ENCODE peak calls at places on chromosome 16, in six cellular contexts. R is GM10248; X is astrocyte of the spinal cord; B is mesothelial cell of epicardium; Q is stomach; P is activated CD8-positive, alpha-beta T cell treated with anti-CD3 and anti-CD28 coated beads for 36 hours. M is an unnamed sample.

GRCh38 chr16:58264961-58265479 is 29.8 kb downstream of the PRSS54 start:
- DNase-seq in R (no peak), X (peak), B (no peak), Q (no peak), P (peak), M (peak)

GRCh38 chr16:24841291-24841690 is 4.5 kb upstream of the SLC5A11 start:
- DNase-seq in R (no peak), X (no peak), B (no peak), Q (no peak), P (no peak), M (no peak)

GRCh38 chr16:14509055-14509454 is 121.0 kb downstream of the PARN start:
- DNase-seq in R (no peak), X (peak), B (no peak), Q (no peak), P (no peak), M (no peak)

GRCh38 chr16:89009343-89010209 is 32.6 kb upstream of the CBFA2T3 start:
- DNase-seq in R (peak), X (no peak), B (no peak), Q (no peak), P (peak), M (no peak)

GRCh38 chr16:89193576-89194293 is 6.6 kb downstream of the SLC22A31 start:
- DNase-seq in R (no peak), X (no peak), B (no peak), Q (no peak), P (no peak), M (no peak)

GRCh38 chr16:48053346-48053745 is 102.4 kb downstream of the ABCC12 start:
- DNase-seq in R (no peak), X (peak), B (no peak), Q (no peak), P (no peak), M (no peak)

GRCh38 chr16:23334950-23335349 is 32.8 kb downstream of the SCNN1B start:
- DNase-seq in R (no peak), X (no peak), B (no peak), Q (no peak), P (no peak), M (no peak)

GRCh38 chr16:82585675-82586074 is 41.1 kb upstream of the CDH13 start:
- DNase-seq in R (no peak), X (peak), B (no peak), Q (no peak), P (no peak), M (no peak)

GRCh38 chr16:79645701-79646100 is 45.2 kb upstream of the MAF start:
- DNase-seq in R (no peak), X (no peak), B (no peak), Q (no peak), P (no peak), M (no peak)

GRCh38 chr16:81650982-81651562 is 128.0 kb upstream of the PLCG2 start:
- DNase-seq in R (no peak), X (no peak), B (no peak), Q (peak), P (no peak), M (no peak)

GRCh38 chr16:28621756-28622155 is 11.9 kb upstream of the SULT1A1 start:
- DNase-seq in R (no peak), X (no peak), B (no peak), Q (no peak), P (no peak), M (no peak)

GRCh38 chr16:77499373-77500285 is 64.8 kb upstream of the ADAMTS18 start:
- DNase-seq in R (no peak), X (peak), B (no peak), Q (no peak), P (no peak), M (no peak)

GRCh38 chr16:87740441-87740840 is 25.3 kb downstream of the KLHDC4 start:
- DNase-seq in R (no peak), X (peak), B (no peak), Q (no peak), P (no peak), M (no peak)

GRCh38 chr16:19722981-19723380 is 4.9 kb downstream of the IQCK start:
- DNase-seq in R (no peak), X (no peak), B (no peak), Q (no peak), P (no peak), M (no peak)

GRCh38 chr16:85857406-85857805 is 41.6 kb upstream of the IRF8 start:
- DNase-seq in R (no peak), X (no peak), B (no peak), Q (no peak), P (no peak), M (no peak)

GRCh38 chr16:11792404-11793260 is 4.4 kb downstream of the ZC3H7A start:
- DNase-seq in R (no peak), X (no peak), B (no peak), Q (peak), P (peak), M (no peak)

GRCh38 chr16:6976716-6977115 is 355.9 kb upstream of the RBFOX1 start:
- DNase-seq in R (no peak), X (no peak), B (no peak), Q (no peak), P (no peak), M (no peak)

GRCh38 chr16:6977291-6977690 is 355.4 kb upstream of the RBFOX1 start:
- DNase-seq in R (no peak), X (no peak), B (no peak), Q (no peak), P (no peak), M (no peak)

GRCh38 chr16:6977906-6978305 is 354.7 kb upstream of the RBFOX1 start:
- DNase-seq in R (no peak), X (no peak), B (no peak), Q (no peak), P (no peak), M (no peak)
- TF ChIP-seq CTCF in R (no peak), X (no peak), B (no peak), Q (no peak), P (no peak), M (no peak)

GRCh38 chr16:26561303-26561702 is 505.4 kb upstream of the C16orf82 start:
- DNase-seq in R (no peak), X (no peak), B (no peak), Q (no peak), P (no peak), M (no peak)

DNA sequence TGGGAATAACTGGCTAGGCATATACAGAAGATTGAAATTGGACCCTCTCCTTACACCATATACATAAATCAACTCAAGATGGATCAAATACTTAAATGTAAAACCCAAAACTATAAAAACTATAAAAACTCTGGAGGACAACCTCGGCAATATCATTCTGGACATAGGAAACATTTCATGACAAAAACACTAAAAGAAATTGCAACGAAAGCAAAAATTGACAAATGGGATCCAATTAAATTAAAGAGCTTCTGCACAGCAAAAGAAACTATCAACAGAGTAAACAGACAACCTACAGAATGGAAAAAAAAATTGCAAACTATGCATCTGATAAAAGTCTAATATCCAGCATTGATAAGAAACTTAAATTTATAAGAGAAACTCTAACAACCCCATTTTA is 503.7 kb upstream of the C16orf82 start:
- DNase-seq in R (no peak), X (no peak), B (no peak), Q (no peak), P (no peak), M (no peak)
- TF ChIP-seq CTCF in R (no peak), X (no peak), B (no peak), Q (no peak), P (no peak), M (no peak)

GRCh38 chr16:30353438-30354129 is 1.5 kb downstream of the CD2BP2 start:
- DNase-seq in R (no peak), X (no peak), B (no peak), Q (no peak), P (no peak), M (no peak)

GRCh38 chr16:30351001-30351441 is 4.1 kb downstream of the CD2BP2 start:
- DNase-seq in R (no peak), X (no peak), B (no peak), Q (no peak), P (no peak), M (no peak)

GRCh38 chr16:30354423-30355143 is 525 bp downstream of the CD2BP2 start:
- DNase-seq in R (no peak), X (no peak), B (no peak), Q (no peak), P (peak), M (no peak)

GRCh38 chr16:30351586-30352419 is 3.3 kb downstream of the CD2BP2 start:
- DNase-seq in R (no peak), X (peak), B (no peak), Q (peak), P (no peak), M (no peak)

GRCh38 chr16:30352488-30353401 is 2.4 kb downstream of the CD2BP2 start:
- DNase-seq in R (no peak), X (no peak), B (no peak), Q (no peak), P (no peak), M (no peak)
- TF ChIP-seq CTCF in R (no peak), X (peak), B (peak), Q (no peak), P (no peak), M (no peak)

GRCh38 chr16:20774703-20775362 is 11.0 kb downstream of the ACSM3 start:
- DNase-seq in R (peak), X (peak), B (no peak), Q (peak), P (peak), M (peak)
- TF ChIP-seq CTCF in R (peak), X (peak), B (peak), Q (no peak), P (peak), M (peak)

DNA sequence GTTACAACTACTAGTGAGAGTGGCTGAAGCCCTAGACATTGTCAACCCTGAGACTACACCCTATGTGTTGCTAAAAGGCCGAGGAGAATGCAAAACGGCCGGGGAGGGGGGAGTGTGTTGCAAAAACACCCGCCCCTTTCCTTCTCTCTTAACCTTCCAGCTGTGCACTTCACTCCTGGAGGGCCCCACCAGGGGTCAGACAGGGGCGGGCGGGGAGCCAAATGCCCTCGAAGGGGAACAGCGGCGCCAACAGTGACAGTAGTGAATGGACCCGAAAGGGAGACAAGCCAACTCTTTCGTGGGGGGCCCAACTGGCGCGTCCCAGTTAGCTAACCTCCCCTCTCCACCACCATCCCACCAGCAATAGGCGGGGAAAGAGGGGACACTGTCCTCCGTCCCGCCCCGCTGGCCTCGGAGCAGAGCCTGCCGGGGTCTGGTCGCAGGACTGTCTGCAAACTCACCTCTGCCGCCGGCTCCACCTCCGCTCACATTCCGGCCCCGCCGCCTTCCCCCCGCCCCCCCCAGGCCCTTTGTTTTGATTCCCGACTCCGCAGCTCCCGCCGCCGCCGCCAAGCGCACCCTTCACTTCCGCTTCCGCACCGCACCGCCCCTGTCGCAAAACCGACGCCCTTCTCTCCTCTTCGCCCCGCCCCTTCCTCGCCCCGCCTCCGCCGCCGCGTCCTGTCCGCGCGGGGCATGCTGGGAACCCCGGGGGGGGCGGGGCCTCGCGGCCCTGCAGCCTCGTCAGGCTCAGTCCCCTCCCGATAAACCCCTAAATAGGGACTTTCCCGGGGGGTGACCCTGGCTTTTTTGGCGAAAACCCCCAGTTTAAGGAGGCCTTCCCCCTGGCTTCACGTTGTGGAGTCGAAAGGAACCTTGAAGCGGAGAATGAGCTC is at the start of gene MARF1:
- DNase-seq in R (peak), X (peak), B (peak), Q (peak), P (peak), M (peak)
- TF ChIP-seq CTCF in R (peak), X (peak), B (peak), Q (no peak), P (peak), M (peak)

GRCh38 chr16:54194008-54194731 is 92.4 kb downstream of the IRX3 start:
- DNase-seq in R (no peak), X (peak), B (no peak), Q (peak), P (no peak), M (no peak)
- TF ChIP-seq CTCF in R (no peak), X (no peak), B (peak), Q (no peak), P (no peak), M (no peak)

M was measured in natural killer cell.